ENCODE peak calls at places on chromosomes 6 and 20, in seven cellular contexts. One of them, this sample, is unnamed.

GRCh38 chr20:47691632-47692031 is 93.6 kb downstream of the SULF2 start:
- DNase-seq in stomach: no peak
- DNase-seq in cardiac muscle cell: peak
- DNase-seq in astrocyte: peak
- DNase-seq in stimulated activated CD8-positive, alpha-beta memory T cell treated with anti-CD3 and anti-CD28 coated beads, Interleukin-2, amount 100 ng/mL, for 48 hours: no peak
- DNase-seq in astrocyte of the cerebellum: no peak
- DNase-seq in left ventricle myocardium inferior: no peak
- DNase-seq in this sample: no peak

GRCh38 chr20:62605996-62606395 is 36.3 kb upstream of the SLCO4A1 start:
- DNase-seq in stomach: peak
- DNase-seq in cardiac muscle cell: no peak
- DNase-seq in astrocyte: no peak
- DNase-seq in stimulated activated CD8-positive, alpha-beta memory T cell treated with anti-CD3 and anti-CD28 coated beads, Interleukin-2, amount 100 ng/mL, for 48 hours: no peak
- DNase-seq in astrocyte of the cerebellum: no peak
- DNase-seq in left ventricle myocardium inferior: no peak
- DNase-seq in this sample: no peak

GRCh38 chr6:165222315-165223025 is 86.9 kb downstream of the C6orf118 start:
- DNase-seq in cardiac muscle cell: no peak
- DNase-seq in stimulated activated CD8-positive, alpha-beta memory T cell treated with anti-CD3 and anti-CD28 coated beads, Interleukin-2, amount 100 ng/mL, for 48 hours: no peak
- DNase-seq in stomach: no peak
- DNase-seq in astrocyte of the cerebellum: no peak
- DNase-seq in left ventricle myocardium inferior: no peak
- DNase-seq in astrocyte: no peak
- DNase-seq in this sample: no peak

GRCh38 chr20:35828434-35828833 is 56.6 kb downstream of the PHF20 start:
- DNase-seq in astrocyte of the cerebellum: no peak
- DNase-seq in cardiac muscle cell: peak
- DNase-seq in stomach: peak
- DNase-seq in stimulated activated CD8-positive, alpha-beta memory T cell treated with anti-CD3 and anti-CD28 coated beads, Interleukin-2, amount 100 ng/mL, for 48 hours: no peak
- DNase-seq in astrocyte: no peak
- DNase-seq in left ventricle myocardium inferior: peak
- DNase-seq in this sample: no peak

GRCh38 chr6:104705095-104705707 is 154.5 kb downstream of the HACE1 start:
- DNase-seq in astrocyte of the cerebellum: peak
- DNase-seq in stimulated activated CD8-positive, alpha-beta memory T cell treated with anti-CD3 and anti-CD28 coated beads, Interleukin-2, amount 100 ng/mL, for 48 hours: no peak
- DNase-seq in stomach: no peak
- DNase-seq in astrocyte: peak
- DNase-seq in cardiac muscle cell: no peak
- DNase-seq in left ventricle myocardium inferior: peak
- DNase-seq in this sample: no peak

GRCh38 chr6:36290668-36291620 is 21.1 kb downstream of the PNPLA1 start:
- DNase-seq in stomach: no peak
- DNase-seq in astrocyte: no peak
- DNase-seq in astrocyte of the cerebellum: no peak
- DNase-seq in cardiac muscle cell: no peak
- DNase-seq in left ventricle myocardium inferior: no peak
- DNase-seq in stimulated activated CD8-positive, alpha-beta memory T cell treated with anti-CD3 and anti-CD28 coated beads, Interleukin-2, amount 100 ng/mL, for 48 hours: no peak
- DNase-seq in this sample: peak

GRCh38 chr6:131937703-131938631 is 13.2 kb downstream of the CCN2 start:
- DNase-seq in stimulated activated CD8-positive, alpha-beta memory T cell treated with anti-CD3 and anti-CD28 coated beads, Interleukin-2, amount 100 ng/mL, for 48 hours: no peak
- DNase-seq in astrocyte of the cerebellum: no peak
- DNase-seq in astrocyte: peak
- DNase-seq in cardiac muscle cell: no peak
- DNase-seq in stomach: no peak
- DNase-seq in left ventricle myocardium inferior: no peak
- DNase-seq in this sample: no peak

GRCh38 chr6:35754452-35755321 is 17.9 kb downstream of the ARMC12 start:
- DNase-seq in astrocyte: no peak
- DNase-seq in cardiac muscle cell: no peak
- DNase-seq in stimulated activated CD8-positive, alpha-beta memory T cell treated with anti-CD3 and anti-CD28 coated beads, Interleukin-2, amount 100 ng/mL, for 48 hours: no peak
- DNase-seq in stomach: no peak
- DNase-seq in left ventricle myocardium inferior: no peak
- DNase-seq in astrocyte of the cerebellum: no peak
- DNase-seq in this sample: no peak

GRCh38 chr20:8782804-8783203 is 286.1 kb upstream of the PLCB4 start:
- DNase-seq in stimulated activated CD8-positive, alpha-beta memory T cell treated with anti-CD3 and anti-CD28 coated beads, Interleukin-2, amount 100 ng/mL, for 48 hours: no peak
- DNase-seq in stomach: no peak
- DNase-seq in left ventricle myocardium inferior: no peak
- DNase-seq in astrocyte: peak
- DNase-seq in cardiac muscle cell: no peak
- DNase-seq in astrocyte of the cerebellum: no peak
- DNase-seq in this sample: no peak

GRCh38 chr6:151059612-151060095 is 180.1 kb upstream of the AKAP12 start:
- DNase-seq in astrocyte: no peak
- DNase-seq in left ventricle myocardium inferior: no peak
- DNase-seq in cardiac muscle cell: no peak
- DNase-seq in stimulated activated CD8-positive, alpha-beta memory T cell treated with anti-CD3 and anti-CD28 coated beads, Interleukin-2, amount 100 ng/mL, for 48 hours: no peak
- DNase-seq in astrocyte of the cerebellum: no peak
- DNase-seq in stomach: no peak
- DNase-seq in this sample: no peak

GRCh38 chr20:58359441-58359840 is 29.6 kb upstream of the VAPB start:
- DNase-seq in astrocyte: no peak
- DNase-seq in astrocyte of the cerebellum: no peak
- DNase-seq in cardiac muscle cell: peak
- DNase-seq in left ventricle myocardium inferior: no peak
- DNase-seq in stomach: no peak
- DNase-seq in stimulated activated CD8-positive, alpha-beta memory T cell treated with anti-CD3 and anti-CD28 coated beads, Interleukin-2, amount 100 ng/mL, for 48 hours: no peak
- DNase-seq in this sample: no peak

GRCh38 chr6:169806718-169807117 is 55.3 kb downstream of the ERMARD start:
- DNase-seq in stimulated activated CD8-positive, alpha-beta memory T cell treated with anti-CD3 and anti-CD28 coated beads, Interleukin-2, amount 100 ng/mL, for 48 hours: no peak
- DNase-seq in cardiac muscle cell: no peak
- DNase-seq in stomach: no peak
- DNase-seq in left ventricle myocardium inferior: no peak
- DNase-seq in astrocyte of the cerebellum: no peak
- DNase-seq in astrocyte: no peak
- DNase-seq in this sample: no peak

GRCh38 chr6:31149827-31150447 is 7.7 kb downstream of the CCHCR1 start:
- DNase-seq in left ventricle myocardium inferior: no peak
- DNase-seq in astrocyte of the cerebellum: no peak
- DNase-seq in stomach: peak
- DNase-seq in cardiac muscle cell: no peak
- DNase-seq in stimulated activated CD8-positive, alpha-beta memory T cell treated with anti-CD3 and anti-CD28 coated beads, Interleukin-2, amount 100 ng/mL, for 48 hours: no peak
- DNase-seq in astrocyte: no peak
- DNase-seq in this sample: no peak

GRCh38 chr6:118650500-118651281 is 700 bp downstream of the CEP85L start:
- DNase-seq in astrocyte of the cerebellum: no peak
- DNase-seq in stimulated activated CD8-positive, alpha-beta memory T cell treated with anti-CD3 and anti-CD28 coated beads, Interleukin-2, amount 100 ng/mL, for 48 hours: peak
- DNase-seq in astrocyte: no peak
- DNase-seq in left ventricle myocardium inferior: peak
- DNase-seq in stomach: peak
- DNase-seq in cardiac muscle cell: peak
- DNase-seq in this sample: peak

GRCh38 chr20:418858-419365 is 10.8 kb downstream of the RBCK1 start:
- DNase-seq in cardiac muscle cell: no peak
- DNase-seq in stomach: no peak
- DNase-seq in astrocyte: no peak
- DNase-seq in astrocyte of the cerebellum: no peak
- DNase-seq in stimulated activated CD8-positive, alpha-beta memory T cell treated with anti-CD3 and anti-CD28 coated beads, Interleukin-2, amount 100 ng/mL, for 48 hours: no peak
- DNase-seq in left ventricle myocardium inferior: no peak
- DNase-seq in this sample: no peak

GRCh38 chr6:17505767-17506280 is 94.3 kb upstream of the FAM8A1 start:
- DNase-seq in stimulated activated CD8-positive, alpha-beta memory T cell treated with anti-CD3 and anti-CD28 coated beads, Interleukin-2, amount 100 ng/mL, for 48 hours: no peak
- DNase-seq in left ventricle myocardium inferior: no peak
- DNase-seq in astrocyte of the cerebellum: no peak
- DNase-seq in cardiac muscle cell: no peak
- DNase-seq in astrocyte: peak
- DNase-seq in stomach: no peak
- DNase-seq in this sample: no peak

GRCh38 chr6:32842690-32843089 is 1.2 kb downstream of the PSMB8 start:
- DNase-seq in astrocyte of the cerebellum: no peak
- DNase-seq in cardiac muscle cell: no peak
- DNase-seq in stomach: no peak
- DNase-seq in stimulated activated CD8-positive, alpha-beta memory T cell treated with anti-CD3 and anti-CD28 coated beads, Interleukin-2, amount 100 ng/mL, for 48 hours: no peak
- DNase-seq in left ventricle myocardium inferior: no peak
- DNase-seq in astrocyte: no peak
- DNase-seq in this sample: no peak

GRCh38 chr6:105991561-105992314 is 94.4 kb upstream of the PRDM1 start:
- DNase-seq in astrocyte: no peak
- DNase-seq in cardiac muscle cell: peak
- DNase-seq in astrocyte of the cerebellum: no peak
- DNase-seq in stimulated activated CD8-positive, alpha-beta memory T cell treated with anti-CD3 and anti-CD28 coated beads, Interleukin-2, amount 100 ng/mL, for 48 hours: no peak
- DNase-seq in stomach: peak
- DNase-seq in left ventricle myocardium inferior: no peak
- DNase-seq in this sample: no peak

GRCh38 chr6:148790404-148790803 is 43.6 kb downstream of the UST start:
- DNase-seq in cardiac muscle cell: no peak
- DNase-seq in stomach: no peak
- DNase-seq in stimulated activated CD8-positive, alpha-beta memory T cell treated with anti-CD3 and anti-CD28 coated beads, Interleukin-2, amount 100 ng/mL, for 48 hours: no peak
- DNase-seq in left ventricle myocardium inferior: no peak
- DNase-seq in astrocyte of the cerebellum: no peak
- DNase-seq in astrocyte: no peak
- DNase-seq in this sample: no peak

GRCh38 chr6:53614676-53615075 is 50.9 kb downstream of the KLHL31 start:
- DNase-seq in left ventricle myocardium inferior: no peak
- DNase-seq in stomach: no peak
- DNase-seq in astrocyte: no peak
- DNase-seq in stimulated activated CD8-positive, alpha-beta memory T cell treated with anti-CD3 and anti-CD28 coated beads, Interleukin-2, amount 100 ng/mL, for 48 hours: no peak
- DNase-seq in astrocyte of the cerebellum: no peak
- DNase-seq in cardiac muscle cell: no peak
- DNase-seq in this sample: no peak

GRCh38 chr6:106014930-106015329 is 71.2 kb upstream of the PRDM1 start:
- DNase-seq in astrocyte: no peak
- DNase-seq in stomach: no peak
- DNase-seq in cardiac muscle cell: no peak
- DNase-seq in left ventricle myocardium inferior: no peak
- DNase-seq in stimulated activated CD8-positive, alpha-beta memory T cell treated with anti-CD3 and anti-CD28 coated beads, Interleukin-2, amount 100 ng/mL, for 48 hours: no peak
- DNase-seq in astrocyte of the cerebellum: no peak
- DNase-seq in this sample: no peak

GRCh38 chr20:50146732-50147662 is 6.5 kb downstream of the PEDS1 start:
- DNase-seq in stimulated activated CD8-positive, alpha-beta memory T cell treated with anti-CD3 and anti-CD28 coated beads, Interleukin-2, amount 100 ng/mL, for 48 hours: peak
- DNase-seq in astrocyte of the cerebellum: no peak
- DNase-seq in stomach: peak
- DNase-seq in cardiac muscle cell: no peak
- DNase-seq in left ventricle myocardium inferior: no peak
- DNase-seq in astrocyte: peak
- DNase-seq in this sample: peak

GRCh38 chr6:90284236-90284744 is 12.4 kb downstream of the BACH2 start:
- DNase-seq in astrocyte: peak
- DNase-seq in stimulated activated CD8-positive, alpha-beta memory T cell treated with anti-CD3 and anti-CD28 coated beads, Interleukin-2, amount 100 ng/mL, for 48 hours: no peak
- DNase-seq in cardiac muscle cell: no peak
- DNase-seq in left ventricle myocardium inferior: no peak
- DNase-seq in astrocyte of the cerebellum: peak
- DNase-seq in stomach: no peak
- DNase-seq in this sample: no peak

GRCh38 chr6:66336171-66336570 is 629.1 kb upstream of the EYS start:
- DNase-seq in cardiac muscle cell: no peak
- DNase-seq in astrocyte of the cerebellum: no peak
- DNase-seq in astrocyte: no peak
- DNase-seq in stomach: no peak
- DNase-seq in left ventricle myocardium inferior: no peak
- DNase-seq in stimulated activated CD8-positive, alpha-beta memory T cell treated with anti-CD3 and anti-CD28 coated beads, Interleukin-2, amount 100 ng/mL, for 48 hours: no peak
- DNase-seq in this sample: no peak

GRCh38 chr6:7341989-7342742 is 29.2 kb upstream of the SSR1 start:
- DNase-seq in stimulated activated CD8-positive, alpha-beta memory T cell treated with anti-CD3 and anti-CD28 coated beads, Interleukin-2, amount 100 ng/mL, for 48 hours: no peak
- DNase-seq in astrocyte: no peak
- DNase-seq in stomach: no peak
- DNase-seq in cardiac muscle cell: no peak
- DNase-seq in astrocyte of the cerebellum: no peak
- DNase-seq in left ventricle myocardium inferior: no peak
- DNase-seq in this sample: no peak

GRCh38 chr20:17808357-17808756 is 108.6 kb downstream of the BANF2 start:
- DNase-seq in astrocyte: no peak
- DNase-seq in stomach: no peak
- DNase-seq in left ventricle myocardium inferior: peak
- DNase-seq in astrocyte of the cerebellum: no peak
- DNase-seq in cardiac muscle cell: peak
- DNase-seq in stimulated activated CD8-positive, alpha-beta memory T cell treated with anti-CD3 and anti-CD28 coated beads, Interleukin-2, amount 100 ng/mL, for 48 hours: no peak
- DNase-seq in this sample: peak

GRCh38 chr6:46772038-46772437 is 21.2 kb upstream of the MEP1A start:
- DNase-seq in astrocyte: no peak
- DNase-seq in stimulated activated CD8-positive, alpha-beta memory T cell treated with anti-CD3 and anti-CD28 coated beads, Interleukin-2, amount 100 ng/mL, for 48 hours: no peak
- DNase-seq in stomach: no peak
- DNase-seq in cardiac muscle cell: no peak
- DNase-seq in astrocyte of the cerebellum: no peak
- DNase-seq in left ventricle myocardium inferior: no peak
- DNase-seq in this sample: no peak

GRCh38 chr6:100155141-100155540 is 161.1 kb upstream of the MCHR2 start:
- DNase-seq in astrocyte of the cerebellum: no peak
- DNase-seq in left ventricle myocardium inferior: no peak
- DNase-seq in stimulated activated CD8-positive, alpha-beta memory T cell treated with anti-CD3 and anti-CD28 coated beads, Interleukin-2, amount 100 ng/mL, for 48 hours: no peak
- DNase-seq in cardiac muscle cell: no peak
- DNase-seq in stomach: no peak
- DNase-seq in astrocyte: no peak
- DNase-seq in this sample: no peak

GRCh38 chr6:167706313-167707109 is 120.2 kb upstream of the AFDN start:
- DNase-seq in cardiac muscle cell: no peak
- DNase-seq in left ventricle myocardium inferior: no peak
- DNase-seq in stomach: no peak
- DNase-seq in astrocyte: no peak
- DNase-seq in astrocyte of the cerebellum: no peak
- DNase-seq in stimulated activated CD8-positive, alpha-beta memory T cell treated with anti-CD3 and anti-CD28 coated beads, Interleukin-2, amount 100 ng/mL, for 48 hours: peak
- DNase-seq in this sample: no peak

GRCh38 chr6:87772597-87773530 is 70.8 kb upstream of the AKIRIN2 start:
- DNase-seq in astrocyte: no peak
- DNase-seq in left ventricle myocardium inferior: no peak
- DNase-seq in stomach: no peak
- DNase-seq in cardiac muscle cell: peak
- DNase-seq in astrocyte of the cerebellum: no peak
- DNase-seq in stimulated activated CD8-positive, alpha-beta memory T cell treated with anti-CD3 and anti-CD28 coated beads, Interleukin-2, amount 100 ng/mL, for 48 hours: no peak
- DNase-seq in this sample: no peak

GRCh38 chr6:36800223-36801095 is 38.8 kb downstream of the CPNE5 start:
- DNase-seq in stimulated activated CD8-positive, alpha-beta memory T cell treated with anti-CD3 and anti-CD28 coated beads, Interleukin-2, amount 100 ng/mL, for 48 hours: no peak
- DNase-seq in left ventricle myocardium inferior: no peak
- DNase-seq in cardiac muscle cell: no peak
- DNase-seq in astrocyte of the cerebellum: no peak
- DNase-seq in astrocyte: no peak
- DNase-seq in stomach: no peak
- DNase-seq in this sample: no peak

GRCh38 chr6:155472886-155473285 is 17.2 kb upstream of the NOX3 start:
- DNase-seq in left ventricle myocardium inferior: no peak
- DNase-seq in astrocyte of the cerebellum: no peak
- DNase-seq in stomach: no peak
- DNase-seq in cardiac muscle cell: no peak
- DNase-seq in stimulated activated CD8-positive, alpha-beta memory T cell treated with anti-CD3 and anti-CD28 coated beads, Interleukin-2, amount 100 ng/mL, for 48 hours: no peak
- DNase-seq in astrocyte: peak
- DNase-seq in this sample: no peak

GRCh38 chr6:152635949-152636674 is 1.1 kb downstream of the SYNE1 start:
- DNase-seq in left ventricle myocardium inferior: peak
- DNase-seq in cardiac muscle cell: peak
- DNase-seq in stomach: no peak
- DNase-seq in astrocyte of the cerebellum: no peak
- DNase-seq in astrocyte: peak
- DNase-seq in stimulated activated CD8-positive, alpha-beta memory T cell treated with anti-CD3 and anti-CD28 coated beads, Interleukin-2, amount 100 ng/mL, for 48 hours: no peak
- DNase-seq in this sample: no peak

GRCh38 chr6:119521251-119521650 is 171.7 kb upstream of the MAN1A1 start:
- DNase-seq in astrocyte of the cerebellum: no peak
- DNase-seq in stimulated activated CD8-positive, alpha-beta memory T cell treated with anti-CD3 and anti-CD28 coated beads, Interleukin-2, amount 100 ng/mL, for 48 hours: no peak
- DNase-seq in cardiac muscle cell: no peak
- DNase-seq in astrocyte: no peak
- DNase-seq in left ventricle myocardium inferior: no peak
- DNase-seq in stomach: no peak
- DNase-seq in this sample: no peak

GRCh38 chr20:41203660-41204059 is 66.3 kb downstream of the PLCG1 start:
- DNase-seq in cardiac muscle cell: no peak
- DNase-seq in left ventricle myocardium inferior: no peak
- DNase-seq in astrocyte: no peak
- DNase-seq in stimulated activated CD8-positive, alpha-beta memory T cell treated with anti-CD3 and anti-CD28 coated beads, Interleukin-2, amount 100 ng/mL, for 48 hours: no peak
- DNase-seq in stomach: no peak
- DNase-seq in astrocyte of the cerebellum: no peak
- DNase-seq in this sample: no peak

GRCh38 chr6:82893889-82894652 is 171.6 kb downstream of the UBE3D start:
- DNase-seq in astrocyte of the cerebellum: no peak
- DNase-seq in astrocyte: no peak
- DNase-seq in stimulated activated CD8-positive, alpha-beta memory T cell treated with anti-CD3 and anti-CD28 coated beads, Interleukin-2, amount 100 ng/mL, for 48 hours: no peak
- DNase-seq in stomach: no peak
- DNase-seq in left ventricle myocardium inferior: no peak
- DNase-seq in cardiac muscle cell: no peak
- DNase-seq in this sample: no peak

GRCh38 chr6:27605401-27606342 is 132.8 kb upstream of the ZNF184 start:
- DNase-seq in left ventricle myocardium inferior: no peak
- DNase-seq in stomach: no peak
- DNase-seq in astrocyte: peak
- DNase-seq in astrocyte of the cerebellum: peak
- DNase-seq in stimulated activated CD8-positive, alpha-beta memory T cell treated with anti-CD3 and anti-CD28 coated beads, Interleukin-2, amount 100 ng/mL, for 48 hours: no peak
- DNase-seq in cardiac muscle cell: peak
- DNase-seq in this sample: no peak